ENCODE peak calls at places on chromosomes 4 and X, in six cellular contexts. A is astrocyte, R is transverse colon, K is GM23338, U is tibial artery, Z is SK-N-SH. W is an unnamed sample. For H3K4me1, the result is how much of the 10 kb centered on the place peaks cover.

GRCh38 chr4:103098331-103098730 is 1.3 kb downstream of the BDH2 start:
- DNase-seq in K (no peak), A (no peak), R (no peak), U (no peak), Z (no peak), W (no peak)

GRCh38 chrX:139826065-139827044 is 106.5 kb downstream of the ATP11C start:
- DNase-seq in R (no peak), Z (no peak), K (no peak), U (no peak), A (peak), W (no peak)

GRCh38 chr4:38071801-38072567 is 111.8 kb downstream of the PTTG2 start:
- DNase-seq in Z (no peak), U (no peak), R (no peak), A (no peak), K (no peak), W (peak)

GRCh38 chr4:76235407-76235806 is 16.1 kb upstream of the FAM47E start:
- DNase-seq in U (no peak), Z (no peak), K (no peak), A (no peak), R (no peak), W (no peak)

GRCh38 chr4:87304659-87305277 is 17.9 kb downstream of the HSD17B13 start:
- DNase-seq in R (no peak), A (peak), U (no peak), K (no peak), Z (no peak), W (no peak)

GRCh38 chr4:16687011-16687410 is 211.4 kb downstream of the LDB2 start:
- DNase-seq in R (no peak), K (no peak), A (no peak), U (no peak), Z (no peak), W (no peak)

GRCh38 chr4:28278676-28279075 is 1418.0 kb downstream of the STIM2 start:
- DNase-seq in R (no peak), K (no peak), U (no peak), Z (no peak), A (no peak), W (no peak)

GRCh38 chrX:71466979-71467523 is 65.9 kb upstream of the OGT start:
- DNase-seq in Z (no peak), U (no peak), R (no peak), K (no peak), A (no peak), W (no peak)

GRCh38 chr4:105145059-105145912 is 1.4 kb upstream of the TET2 start:
- DNase-seq in Z (no peak), A (no peak), R (no peak), K (no peak), U (no peak), W (no peak)

GRCh38 chr4:153428816-153429592 is 37.2 kb upstream of the TMEM131L start:
- DNase-seq in U (no peak), R (no peak), K (no peak), Z (no peak), A (no peak), W (no peak)

GRCh38 chrX:150504399-150505186 is 63.8 kb upstream of the MTM1 start:
- DNase-seq in Z (peak), U (no peak), A (peak), K (no peak), R (no peak), W (no peak)

GRCh38 chr4:75633846-75634245 is 3.5 kb upstream of the CDKL2 start:
- DNase-seq in A (peak), Z (no peak), K (no peak), R (no peak), U (no peak), W (no peak)

GRCh38 chrX:102858826-102859627 is 78.0 kb upstream of the RAB40AL start:
- DNase-seq in K (peak), Z (no peak), U (no peak), A (peak), R (no peak), W (no peak)

GRCh38 chr4:81207793-81208192 is 7.2 kb downstream of the PRKG2 start:
- DNase-seq in A (peak), Z (no peak), U (no peak), K (no peak), R (no peak), W (no peak)

GRCh38 chr4:24202579-24202978 is 312.7 kb upstream of the PPARGC1A start:
- DNase-seq in K (no peak), U (no peak), A (no peak), R (no peak), Z (no peak), W (no peak)

DNA sequence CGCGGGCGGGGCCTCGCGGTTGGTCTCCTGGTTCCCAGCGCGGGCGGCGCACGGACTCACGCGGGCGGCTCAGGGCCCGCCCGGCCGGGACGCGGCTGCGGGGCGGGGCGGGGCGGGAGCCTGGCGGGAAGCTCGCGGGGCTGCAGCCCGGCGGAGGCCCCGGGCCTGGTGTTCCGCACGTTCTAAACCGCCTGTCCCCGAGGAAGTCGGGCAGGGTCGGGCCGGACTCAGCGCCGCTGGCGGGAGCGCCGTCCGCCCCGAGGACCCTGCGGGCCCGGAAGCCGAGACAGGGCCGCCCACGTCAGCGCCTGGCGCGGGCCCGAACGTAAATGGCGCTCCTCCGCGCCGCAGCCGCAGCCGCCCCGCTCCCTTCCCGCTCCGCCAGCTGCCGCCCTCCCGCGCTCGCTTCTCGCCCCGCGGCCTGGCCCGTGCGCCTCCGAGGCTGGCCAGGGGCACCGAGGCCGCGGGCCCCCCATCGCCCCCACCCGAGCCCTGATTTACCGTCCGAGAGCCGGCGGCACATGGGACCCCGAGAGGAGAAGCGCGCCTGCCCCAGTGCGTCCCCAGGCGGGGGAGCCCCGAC is 309 bp upstream of the CTBP1 start:
- DNase-seq in R (peak), A (peak), K (peak), Z (peak), U (peak), W (peak)
- H3K4me1 ChIP-seq in R (under half), A (under half), K (under half), Z (under half), U (under half), W (under half)

GRCh38 chrX:110006826-110007375 is 4.0 kb downstream of the TMEM164 start:
- DNase-seq in Z (no peak), K (no peak), U (no peak), A (no peak), R (no peak), W (no peak)
- H3K27ac ChIP-seq in Z (peak), K (no peak), U (no peak), A (no peak), R (no peak), W (no peak)

GRCh38 chrX:132025085-132025484 is 2.0 kb downstream of the STK26 start:
- DNase-seq in R (no peak), U (no peak), A (no peak), K (no peak), Z (no peak), W (no peak)
- H3K4me1 ChIP-seq in R (under half), U (under half), A (under half), K (under half), Z (under half), W (under half)

GRCh38 chr4:182189107-182189878 is 53.9 kb upstream of the TENM3 start:
- DNase-seq in A (peak), K (no peak), R (no peak), Z (no peak), U (no peak), W (no peak)
- H3K27ac ChIP-seq in A (peak), K (no peak), R (no peak), Z (no peak), U (no peak), W (no peak)

GRCh38 chr4:10104211-10104990 is 12.2 kb downstream of the WDR1 start:
- DNase-seq in Z (no peak), U (peak), K (no peak), R (no peak), A (no peak), W (no peak)

GRCh38 chr4:10105421-10105820 is 11.2 kb downstream of the WDR1 start:
- DNase-seq in K (no peak), A (no peak), R (no peak), U (no peak), Z (no peak), W (no peak)

GRCh38 chr4:10105920-10106319 is 10.7 kb downstream of the WDR1 start:
- DNase-seq in K (no peak), R (no peak), U (no peak), A (no peak), Z (no peak), W (no peak)

GRCh38 chr4:10106421-10107039 is 10.1 kb downstream of the WDR1 start:
- DNase-seq in K (no peak), R (peak), Z (peak), U (peak), A (peak), W (no peak)

DNA sequence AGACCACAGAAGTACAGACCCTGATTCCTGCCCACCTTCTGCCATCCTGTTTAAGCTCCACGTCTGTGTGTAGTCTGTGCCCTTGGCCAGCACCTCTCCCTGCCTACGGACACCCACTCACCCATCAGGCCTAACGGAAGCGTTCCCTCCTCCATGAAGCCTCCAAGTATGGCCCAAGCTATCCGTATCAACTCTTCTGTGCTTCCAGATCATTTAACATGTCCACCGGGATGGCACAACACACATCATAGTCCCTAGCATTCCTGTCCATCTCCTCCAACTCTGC is 11.7 kb downstream of the WDR1 start:
- DNase-seq in A (no peak), Z (no peak), U (no peak), R (no peak), K (no peak), W (no peak)
- H3K4me1 ChIP-seq in A (half or more), Z (under half), U (half or more), R (half or more), K (under half), W (half or more)

GRCh38 chr4:182263562-182263961 is 20.4 kb downstream of the TENM3 start:
- DNase-seq in R (no peak), K (no peak), Z (no peak), A (no peak), U (no peak), W (no peak)
- H3K27ac ChIP-seq in R (no peak), K (no peak), Z (no peak), A (no peak), U (no peak), W (no peak)

DNA sequence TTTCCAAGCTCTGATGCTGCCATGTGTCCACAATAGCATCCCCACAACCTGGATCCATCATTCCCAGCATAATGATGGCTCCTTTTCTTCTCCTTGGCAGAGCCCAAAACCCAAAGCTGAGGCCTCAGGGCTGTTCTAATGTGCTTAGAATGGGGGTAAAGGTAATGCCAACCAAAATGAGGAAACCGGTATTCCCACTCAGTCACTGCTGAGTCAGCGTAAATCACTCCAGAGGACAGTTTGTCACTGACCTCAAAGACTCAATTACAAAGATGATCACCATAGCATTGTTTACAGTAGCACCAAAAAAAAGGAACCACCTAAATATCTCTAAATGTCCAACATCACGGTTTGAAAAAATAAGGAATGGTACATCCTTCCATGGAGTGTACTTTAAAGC is 41.2 kb downstream of the OTOP1 start:
- DNase-seq in K (no peak), A (no peak), U (no peak), Z (no peak), R (no peak), W (no peak)
- H3K4me1 ChIP-seq in K (under half), A (under half), U (under half), Z (under half), R (under half), W (under half)

GRCh38 chr4:41432219-41432618 is 105.7 kb upstream of the LIMCH1 start:
- DNase-seq in K (peak), U (no peak), A (no peak), Z (no peak), R (no peak), W (no peak)
- H3K27ac ChIP-seq in K (peak), U (peak), A (peak), Z (no peak), R (no peak), W (peak)